ENCODE peak calls at places on chromosome 11, in five cellular contexts. G is hepatocyte, X is upper lobe of right lung, W is astrocyte, Q is Peyer's patch. B is an unnamed sample.

GRCh38 chr11:2537010-2537695 is 92.3 kb downstream of the KCNQ1 start:
- DNase-seq in X (no peak), W (no peak), G (no peak), Q (peak), B (no peak)

GRCh38 chr11:60902625-60903024 is 3.8 kb downstream of the PRPF19 start:
- DNase-seq in W (no peak), G (no peak), X (no peak), Q (no peak), B (no peak)

GRCh38 chr11:70866834-70867233 is 385.5 kb downstream of the SHANK2 start:
- DNase-seq in X (no peak), Q (no peak), W (no peak), G (no peak), B (no peak)

GRCh38 chr11:110095554-110095953 is 2.4 kb downstream of the ZC3H12C start:
- DNase-seq in Q (no peak), X (no peak), G (no peak), W (no peak), B (peak)

GRCh38 chr11:29985248-29985647 is 31.6 kb downstream of the KCNA4 start:
- DNase-seq in Q (no peak), X (no peak), W (no peak), G (no peak), B (no peak)

GRCh38 chr11:12744831-12745502 is 70.7 kb downstream of the TEAD1 start:
- DNase-seq in Q (no peak), X (no peak), W (no peak), G (no peak), B (no peak)

GRCh38 chr11:12019337-12019736 is 10.9 kb upstream of the DKK3 start:
- DNase-seq in Q (no peak), G (peak), W (peak), X (no peak), B (peak)

GRCh38 chr11:20840341-20840740 is 171.0 kb downstream of the NELL1 start:
- DNase-seq in G (no peak), W (no peak), Q (no peak), X (no peak), B (no peak)

GRCh38 chr11:134207538-134208239 is 16.1 kb downstream of the NCAPD3 start:
- DNase-seq in W (no peak), G (peak), Q (peak), X (no peak), B (no peak)

GRCh38 chr11:130001491-130002351 is 914 bp downstream of the PRDM10 start:
- DNase-seq in X (peak), Q (peak), G (peak), W (peak), B (peak)

GRCh38 chr11:87144266-87144665 is 106.5 kb downstream of the TMEM135 start:
- DNase-seq in G (no peak), X (no peak), Q (no peak), W (no peak), B (no peak)

GRCh38 chr11:109249597-109249996 is 172.4 kb upstream of the C11orf87 start:
- DNase-seq in G (no peak), X (no peak), Q (no peak), W (no peak), B (peak)

GRCh38 chr11:16925495-16926065 is 88.6 kb downstream of the PLEKHA7 start:
- DNase-seq in X (peak), G (peak), Q (peak), W (peak), B (peak)

GRCh38 chr11:67656278-67656922 is 5.9 kb upstream of the ACY3 start:
- DNase-seq in W (peak), G (no peak), X (no peak), Q (peak), B (peak)

GRCh38 chr11:122098223-122098980 is 17.6 kb downstream of the BLID start:
- DNase-seq in X (no peak), G (no peak), Q (no peak), W (no peak), B (no peak)

GRCh38 chr11:129974672-129975071 is 28.0 kb downstream of the PRDM10 start:
- DNase-seq in Q (no peak), G (no peak), X (no peak), W (no peak), B (no peak)

GRCh38 chr11:88175004-88175706 is at the start of gene RAB38:
- DNase-seq in X (peak), W (peak), Q (peak), G (peak), B (peak)

GRCh38 chr11:106216281-106216680 is 138.8 kb downstream of the AASDHPPT start:
- DNase-seq in X (no peak), G (no peak), W (no peak), Q (no peak), B (no peak)

GRCh38 chr11:130636672-130637463 is 188.4 kb downstream of the ADAMTS15 start:
- DNase-seq in X (no peak), W (peak), Q (no peak), G (peak), B (peak)

GRCh38 chr11:88418508-88418907 is 81.0 kb upstream of the CTSC start:
- DNase-seq in Q (no peak), W (no peak), G (no peak), X (peak), B (peak)

GRCh38 chr11:47403571-47403970 is 4.8 kb upstream of the SLC39A13 start:
- DNase-seq in Q (no peak), X (no peak), G (no peak), W (no peak), B (no peak)

GRCh38 chr11:104946907-104947306 is 21.5 kb downstream of the CASP4 start:
- DNase-seq in Q (peak), X (no peak), W (peak), G (peak), B (peak)

GRCh38 chr11:44725016-44725651 is 1.6 kb upstream of the TSPAN18 start:
- DNase-seq in X (no peak), W (no peak), Q (no peak), G (no peak), B (no peak)

GRCh38 chr11:44728085-44728410 is 1.3 kb downstream of the TSPAN18 start:
- DNase-seq in G (no peak), Q (no peak), X (no peak), W (no peak), B (no peak)

GRCh38 chr11:44727373-44728084 is 767 bp downstream of the TSPAN18 start:
- DNase-seq in X (peak), G (peak), W (peak), Q (peak), B (peak)

GRCh38 chr11:44727114-44727372 is 281 bp downstream of the TSPAN18 start:
- DNase-seq in W (no peak), Q (no peak), G (no peak), X (no peak), B (no peak)

DNA sequence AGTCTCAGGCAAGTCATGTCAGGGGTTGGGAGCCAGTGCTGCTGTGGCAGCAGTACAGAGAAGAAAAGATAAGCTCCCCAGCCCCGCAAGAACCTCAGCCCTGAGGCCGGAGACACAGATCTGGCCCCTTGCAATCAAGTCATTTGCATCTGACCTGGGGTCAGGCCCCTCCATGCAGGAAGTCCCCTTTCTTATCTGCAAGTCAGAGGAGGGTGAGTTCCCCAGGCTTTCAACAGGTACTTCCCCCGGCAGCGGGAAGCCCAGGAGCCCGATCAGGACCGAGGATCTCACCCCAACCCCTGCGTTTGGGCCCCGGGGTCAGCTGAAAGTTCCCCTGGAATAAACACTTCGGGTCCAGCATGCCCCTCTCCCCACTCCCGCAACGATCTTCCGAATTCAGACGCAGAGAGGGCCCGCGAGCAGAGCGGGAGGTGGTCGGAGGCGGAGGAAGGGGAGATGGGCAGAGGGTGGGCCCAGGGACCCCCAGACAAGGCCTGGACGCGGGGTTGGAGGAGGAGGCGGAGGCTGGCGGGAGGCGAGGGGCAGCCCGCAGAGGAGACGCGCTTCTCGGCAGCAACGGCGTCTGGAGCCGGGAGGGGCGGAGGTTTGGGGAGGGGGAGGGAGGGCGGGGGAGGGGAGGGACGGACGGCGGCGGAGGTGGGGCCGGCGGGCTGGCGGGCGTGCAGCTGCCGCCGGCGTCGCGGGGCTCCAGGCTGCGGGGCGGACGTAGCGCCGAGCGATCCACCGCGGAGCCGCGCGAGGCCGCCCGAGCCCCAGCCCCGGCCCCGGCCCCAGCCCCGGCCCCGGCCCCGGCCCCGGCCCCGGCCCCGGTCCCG is at the start of gene TSPAN18:
- DNase-seq in X (no peak), W (no peak), Q (peak), G (peak), B (no peak)
- H3K27ac ChIP-seq in X (peak), W (no peak), Q (peak), G (peak), B (no peak)

GRCh38 chr11:65309006-65309405 is 5.7 kb upstream of the CDC42EP2 start:
- DNase-seq in X (no peak), Q (no peak), W (no peak), G (no peak), B (no peak)

GRCh38 chr11:65310215-65310614 is 4.5 kb upstream of the CDC42EP2 start:
- DNase-seq in W (no peak), X (no peak), Q (no peak), G (no peak), B (no peak)

GRCh38 chr11:65310756-65311155 is 3.9 kb upstream of the CDC42EP2 start:
- DNase-seq in G (no peak), Q (no peak), W (peak), X (no peak), B (no peak)

GRCh38 chr11:65308281-65308891 is 6.3 kb upstream of the CDC42EP2 start:
- DNase-seq in W (no peak), G (no peak), Q (no peak), X (peak), B (no peak)

GRCh38 chr11:65311197-65311631 is 3.5 kb upstream of the CDC42EP2 start:
- DNase-seq in X (peak), Q (peak), W (no peak), G (no peak), B (peak)
- H3K4me3 ChIP-seq in X (no peak), Q (no peak), W (no peak), G (no peak), B (no peak)

GRCh38 chr11:788009-788640 is 1.8 kb downstream of the CEND1 start:
- DNase-seq in X (no peak), G (no peak), Q (no peak), W (no peak), B (no peak)
- TF ChIP-seq CTCF in X (no peak), G (no peak), Q (no peak), W (no peak), B (no peak)

GRCh38 chr11:33690290-33691050 is 10.2 kb downstream of the C11orf91 start:
- DNase-seq in G (peak), Q (peak), X (no peak), W (peak), B (peak)

GRCh38 chr11:33689089-33689488 is 11.5 kb downstream of the C11orf91 start:
- DNase-seq in Q (no peak), X (no peak), G (no peak), W (no peak), B (peak)

GRCh38 chr11:33687733-33688479 is 12.7 kb downstream of the C11orf91 start:
- DNase-seq in G (peak), W (peak), Q (peak), X (no peak), B (peak)

GRCh38 chr11:33691051-33691864 is 9.4 kb downstream of the C11orf91 start:
- DNase-seq in W (no peak), G (peak), X (no peak), Q (peak), B (no peak)

GRCh38 chr11:33689506-33689905 is 11.1 kb downstream of the C11orf91 start:
- DNase-seq in Q (no peak), W (no peak), G (no peak), X (no peak), B (no peak)
- H3K27ac ChIP-seq in Q (peak), W (peak), G (peak), X (peak), B (peak)

DNA sequence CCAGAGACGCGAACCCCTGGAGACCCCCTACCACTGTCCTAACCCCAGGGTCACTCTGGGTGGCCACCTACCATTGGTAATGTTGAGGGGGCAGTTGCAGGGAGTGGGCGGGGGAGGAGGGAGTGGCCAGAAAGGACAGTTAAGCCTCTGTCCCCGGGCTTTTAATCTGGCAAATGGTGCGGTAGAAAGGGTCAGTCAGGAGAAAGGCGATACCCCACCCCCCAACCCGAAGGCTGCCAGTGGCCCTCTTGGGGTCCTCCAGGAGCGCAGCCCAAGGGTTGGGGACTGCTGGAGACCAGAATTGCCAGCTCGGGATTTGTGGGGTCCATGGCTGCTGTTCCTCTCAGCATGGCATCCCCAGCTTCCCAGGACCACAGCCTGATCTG is 742 bp downstream of the P2RY2 start:
- DNase-seq in G (no peak), Q (no peak), X (no peak), W (no peak), B (no peak)
- H3K4me3 ChIP-seq in G (peak), Q (peak), X (peak), W (peak), B (peak)

B was measured in mammary epithelial cell.